ENCODE peak calls at places on chromosomes 16 and 17, in seven cellular contexts. C is T-cell, H is GM23248, N is progenitor cell of endocrine pancreas, L is spleen, I is brain microvascular endothelial cell, Y is NCI-H1436 treated with DMSO at 0.1 percent for 48 hours. F is an unnamed sample.

GRCh38 chr17:56314026-56314425 is 160.8 kb downstream of the ANKFN1 start:
- DNase-seq in H (peak), C (no peak), Y (no peak), I (no peak), L (no peak), N (no peak), F (peak)

GRCh38 chr16:70777973-70778406 is 23.0 kb downstream of the VAC14 start:
- DNase-seq in I (peak), H (peak), Y (no peak), N (no peak), L (no peak), C (no peak), F (peak)

GRCh38 chr17:9647014-9647413 is 1.7 kb downstream of the USP43 start:
- DNase-seq in I (no peak), L (no peak), N (no peak), C (no peak), Y (no peak), H (no peak), F (no peak)

GRCh38 chr16:77738706-77739105 is 16.4 kb downstream of the NUDT7 start:
- DNase-seq in I (no peak), H (no peak), C (no peak), L (no peak), N (no peak), Y (no peak), F (no peak)

GRCh38 chr16:4109250-4109736 is 6.9 kb downstream of the ADCY9 start:
- DNase-seq in I (no peak), Y (no peak), L (peak), N (no peak), C (no peak), H (no peak), F (no peak)

GRCh38 chr16:4860727-4861342 is 13.6 kb downstream of the UBN1 start:
- DNase-seq in H (no peak), C (no peak), Y (no peak), L (no peak), I (no peak), N (no peak), F (no peak)

GRCh38 chr16:67441289-67441753 is 10.4 kb downstream of the HSD11B2 start:
- DNase-seq in N (no peak), C (no peak), H (no peak), L (no peak), Y (no peak), I (no peak), F (no peak)

GRCh38 chr16:87538594-87538993 is 45.8 kb upstream of the ZCCHC14 start:
- DNase-seq in Y (no peak), C (no peak), L (no peak), N (no peak), H (peak), I (peak), F (peak)

GRCh38 chr17:63984651-63985386 is 12.1 kb upstream of the SCN4A start:
- DNase-seq in C (peak), H (peak), L (no peak), I (peak), N (no peak), Y (no peak), F (peak)

GRCh38 chr17:27070836-27071235 is 223.1 kb upstream of the WSB1 start:
- DNase-seq in H (no peak), N (no peak), C (no peak), I (no peak), Y (no peak), L (no peak), F (no peak)

GRCh38 chr17:40071720-40072480 is 9.1 kb downstream of the THRA start:
- DNase-seq in I (no peak), H (peak), N (no peak), Y (peak), L (no peak), C (no peak), F (no peak)

GRCh38 chr17:17056167-17056562 is 13.9 kb downstream of the MPRIP start:
- DNase-seq in C (no peak), H (peak), Y (no peak), L (no peak), I (no peak), N (no peak), F (no peak)

GRCh38 chr17:75344664-75345063 is 55.4 kb upstream of the SLC25A19 start:
- DNase-seq in I (no peak), N (no peak), H (no peak), Y (no peak), L (no peak), C (no peak), F (no peak)

GRCh38 chr17:14299261-14300093 is 1.4 kb upstream of the HS3ST3B1 start:
- DNase-seq in L (peak), C (no peak), Y (no peak), N (peak), H (peak), I (no peak), F (peak)

GRCh38 chr16:19595043-19595767 is 39.7 kb downstream of the VPS35L start:
- DNase-seq in H (peak), N (no peak), I (peak), C (no peak), Y (no peak), L (no peak), F (peak)

GRCh38 chr17:19338031-19338990 is 24.2 kb downstream of the B9D1 start:
- DNase-seq in N (peak), C (peak), H (peak), L (peak), Y (no peak), I (no peak), F (peak)

GRCh38 chr17:42178817-42179216 is 2.1 kb downstream of the KCNH4 start:
- DNase-seq in I (no peak), N (no peak), L (peak), Y (no peak), C (no peak), H (no peak), F (no peak)

GRCh38 chr17:35630530-35631148 is 43.5 kb downstream of the AP2B1 start:
- DNase-seq in C (no peak), I (peak), N (no peak), L (no peak), Y (no peak), H (peak), F (peak)

GRCh38 chr17:38420518-38420917 is 7.7 kb upstream of the ARHGAP23 start:
- DNase-seq in Y (no peak), L (no peak), N (no peak), I (no peak), C (no peak), H (no peak), F (no peak)

GRCh38 chr17:45388604-45389325 is 43.9 kb downstream of the ARHGAP27 start:
- DNase-seq in L (no peak), I (peak), H (peak), N (no peak), Y (no peak), C (no peak), F (peak)

GRCh38 chr17:69637399-69638165 is 223.1 kb downstream of the MAP2K6 start:
- DNase-seq in L (no peak), H (peak), I (peak), N (no peak), Y (no peak), C (no peak), F (peak)

GRCh38 chr17:4600563-4600962 is 16.2 kb downstream of the SMTNL2 start:
- DNase-seq in C (no peak), L (no peak), I (no peak), Y (no peak), N (no peak), H (no peak), F (no peak)

GRCh38 chr17:49467175-49467574 is 27.9 kb upstream of the NGFR start:
- DNase-seq in C (no peak), I (no peak), Y (no peak), N (no peak), H (peak), L (no peak), F (no peak)

GRCh38 chr17:1300580-1300905 is 21.1 kb downstream of the TRARG1 start:
- DNase-seq in L (no peak), H (no peak), Y (no peak), I (no peak), N (no peak), C (no peak), F (no peak)

GRCh38 chr17:7336240-7337175 is at the start of gene ACAP1:
- DNase-seq in I (no peak), H (no peak), N (no peak), L (peak), C (peak), Y (no peak), F (no peak)